ENCODE peak calls at places on chromosomes 11 and 22, in ten cellular contexts. One of them, this sample, is unnamed.

GRCh38 chr11:73521621-73522020 is 76.3 kb downstream of the FAM168A start:
- DNase-seq in cardiac muscle cell: no peak
- DNase-seq in neural crest cell: no peak
- DNase-seq in endothelial cell: no peak
- DNase-seq in Calu3: no peak
- DNase-seq in cardiac fibroblast: peak
- DNase-seq in tibial nerve: no peak
- DNase-seq in heart right ventricle: no peak
- DNase-seq in thoracic aorta: no peak
- DNase-seq in left ventricle myocardium inferior: no peak
- DNase-seq in this sample: no peak

GRCh38 chr22:42902875-42903510 is 45.9 kb upstream of the ARFGAP3 start:
- DNase-seq in cardiac muscle cell: peak
- DNase-seq in neural crest cell: no peak
- DNase-seq in endothelial cell: no peak
- DNase-seq in Calu3: no peak
- DNase-seq in cardiac fibroblast: peak
- DNase-seq in tibial nerve: no peak
- DNase-seq in heart right ventricle: no peak
- DNase-seq in thoracic aorta: no peak
- DNase-seq in left ventricle myocardium inferior: no peak
- DNase-seq in this sample: no peak

GRCh38 chr11:118401880-118402590 is 629 bp downstream of the ATP5MG start:
- DNase-seq in cardiac muscle cell: no peak
- DNase-seq in neural crest cell: no peak
- DNase-seq in endothelial cell: no peak
- DNase-seq in Calu3: no peak
- DNase-seq in cardiac fibroblast: peak
- DNase-seq in tibial nerve: no peak
- DNase-seq in heart right ventricle: no peak
- DNase-seq in thoracic aorta: no peak
- DNase-seq in left ventricle myocardium inferior: no peak
- DNase-seq in this sample: no peak

GRCh38 chr22:43837666-43838065 is 24.6 kb downstream of the SULT4A1 start:
- DNase-seq in cardiac muscle cell: no peak
- DNase-seq in neural crest cell: no peak
- DNase-seq in endothelial cell: no peak
- DNase-seq in Calu3: no peak
- DNase-seq in cardiac fibroblast: no peak
- DNase-seq in tibial nerve: no peak
- DNase-seq in heart right ventricle: no peak
- DNase-seq in thoracic aorta: no peak
- DNase-seq in left ventricle myocardium inferior: no peak
- DNase-seq in this sample: no peak

GRCh38 chr11:44608654-44609027 is 43.2 kb downstream of the CD82 start:
- DNase-seq in cardiac muscle cell: no peak
- DNase-seq in neural crest cell: no peak
- DNase-seq in endothelial cell: no peak
- DNase-seq in Calu3: no peak
- DNase-seq in cardiac fibroblast: no peak
- DNase-seq in tibial nerve: no peak
- DNase-seq in heart right ventricle: no peak
- DNase-seq in thoracic aorta: no peak
- DNase-seq in left ventricle myocardium inferior: no peak
- DNase-seq in this sample: no peak

GRCh38 chr22:45159652-45160462 is 3.9 kb upstream of the NUP50 start:
- DNase-seq in cardiac muscle cell: no peak
- DNase-seq in neural crest cell: no peak
- DNase-seq in endothelial cell: peak
- DNase-seq in Calu3: peak
- DNase-seq in cardiac fibroblast: no peak
- DNase-seq in tibial nerve: no peak
- DNase-seq in heart right ventricle: no peak
- DNase-seq in thoracic aorta: no peak
- DNase-seq in left ventricle myocardium inferior: no peak
- DNase-seq in this sample: no peak

GRCh38 chr22:45831394-45831793 is 145.6 kb downstream of the WNT7B start:
- DNase-seq in cardiac muscle cell: no peak
- DNase-seq in neural crest cell: no peak
- DNase-seq in endothelial cell: no peak
- DNase-seq in Calu3: peak
- DNase-seq in cardiac fibroblast: peak
- DNase-seq in tibial nerve: no peak
- DNase-seq in heart right ventricle: no peak
- DNase-seq in thoracic aorta: no peak
- DNase-seq in left ventricle myocardium inferior: no peak
- DNase-seq in this sample: no peak

GRCh38 chr11:67022341-67022933 is 497 bp upstream of the SYT12 start:
- DNase-seq in cardiac muscle cell: no peak
- DNase-seq in neural crest cell: no peak
- DNase-seq in endothelial cell: no peak
- DNase-seq in Calu3: peak
- DNase-seq in cardiac fibroblast: peak
- DNase-seq in tibial nerve: no peak
- DNase-seq in heart right ventricle: no peak
- DNase-seq in thoracic aorta: no peak
- DNase-seq in left ventricle myocardium inferior: no peak
- DNase-seq in this sample: no peak

GRCh38 chr22:37496651-37497599 is 10.7 kb upstream of the MFNG start:
- DNase-seq in cardiac muscle cell: no peak
- DNase-seq in neural crest cell: no peak
- DNase-seq in endothelial cell: no peak
- DNase-seq in Calu3: no peak
- DNase-seq in cardiac fibroblast: peak
- DNase-seq in tibial nerve: no peak
- DNase-seq in heart right ventricle: no peak
- DNase-seq in thoracic aorta: no peak
- DNase-seq in left ventricle myocardium inferior: no peak
- DNase-seq in this sample: no peak

DNA sequence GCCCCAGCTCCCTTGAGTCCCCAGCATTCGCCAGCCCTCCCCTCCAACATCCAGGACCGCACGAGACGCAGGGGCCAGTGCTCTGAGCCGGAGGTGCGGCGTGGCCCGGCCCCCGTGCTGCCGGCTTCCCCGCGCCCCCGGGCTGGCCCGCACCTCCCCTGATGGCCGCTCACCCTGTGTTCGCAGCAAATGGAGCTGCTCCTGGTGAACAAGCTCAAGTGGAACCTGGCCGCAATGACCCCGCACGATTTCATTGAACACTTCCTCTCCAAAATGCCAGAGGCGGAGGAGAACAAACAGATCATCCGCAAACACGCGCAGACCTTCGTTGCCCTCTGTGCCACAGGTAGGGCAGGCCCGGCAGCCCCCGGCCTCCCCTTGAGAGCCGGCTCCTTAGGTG is 2.7 kb downstream of the CCND1 start:
- DNase-seq in cardiac muscle cell: no peak
- DNase-seq in neural crest cell: no peak
- DNase-seq in endothelial cell: no peak
- DNase-seq in Calu3: no peak
- DNase-seq in cardiac fibroblast: no peak
- DNase-seq in tibial nerve: no peak
- DNase-seq in heart right ventricle: no peak
- DNase-seq in thoracic aorta: no peak
- DNase-seq in left ventricle myocardium inferior: no peak
- DNase-seq in this sample: no peak
- TF ChIP-seq CTCF in cardiac muscle cell: peak
- TF ChIP-seq CTCF in neural crest cell: no peak
- TF ChIP-seq CTCF in endothelial cell: peak
- TF ChIP-seq CTCF in Calu3: peak
- TF ChIP-seq CTCF in cardiac fibroblast: no peak
- TF ChIP-seq CTCF in tibial nerve: no peak
- TF ChIP-seq CTCF in heart right ventricle: no peak
- TF ChIP-seq CTCF in thoracic aorta: no peak
- TF ChIP-seq CTCF in left ventricle myocardium inferior: peak
- TF ChIP-seq CTCF in this sample: peak

DNA sequence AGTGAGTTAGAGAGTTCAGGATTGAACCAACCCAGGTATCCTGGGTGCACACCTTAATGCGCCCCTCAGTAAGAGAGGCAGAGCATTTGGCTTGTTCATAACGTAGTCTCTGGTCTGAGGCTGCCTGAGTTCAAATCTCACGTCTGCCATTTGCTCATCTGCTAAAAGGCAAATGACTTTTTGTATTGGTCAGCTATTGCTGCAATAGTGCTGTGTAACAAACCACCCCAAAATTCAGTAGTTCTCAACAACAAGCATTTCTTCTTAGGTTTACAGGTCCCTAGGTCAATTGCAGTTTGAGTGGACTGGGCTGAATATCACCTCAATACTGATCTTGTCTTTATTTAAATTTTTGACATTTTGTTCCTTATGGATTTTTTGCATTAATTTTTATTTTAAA is 18.1 kb downstream of the RASD2 start:
- DNase-seq in cardiac muscle cell: no peak
- DNase-seq in neural crest cell: no peak
- DNase-seq in endothelial cell: no peak
- DNase-seq in Calu3: no peak
- DNase-seq in cardiac fibroblast: no peak
- DNase-seq in tibial nerve: no peak
- DNase-seq in heart right ventricle: no peak
- DNase-seq in thoracic aorta: no peak
- DNase-seq in left ventricle myocardium inferior: no peak
- DNase-seq in this sample: no peak
- TF ChIP-seq CTCF in cardiac muscle cell: no peak
- TF ChIP-seq CTCF in neural crest cell: no peak
- TF ChIP-seq CTCF in endothelial cell: no peak
- TF ChIP-seq CTCF in Calu3: no peak
- TF ChIP-seq CTCF in cardiac fibroblast: no peak
- TF ChIP-seq CTCF in tibial nerve: no peak
- TF ChIP-seq CTCF in heart right ventricle: no peak
- TF ChIP-seq CTCF in thoracic aorta: no peak
- TF ChIP-seq CTCF in left ventricle myocardium inferior: no peak
- TF ChIP-seq CTCF in this sample: no peak

GRCh38 chr22:29195964-29196666 is 9.6 kb upstream of the EMID1 start:
- DNase-seq in cardiac muscle cell: no peak
- DNase-seq in neural crest cell: no peak
- DNase-seq in endothelial cell: no peak
- DNase-seq in Calu3: no peak
- DNase-seq in cardiac fibroblast: no peak
- DNase-seq in tibial nerve: no peak
- DNase-seq in heart right ventricle: no peak
- DNase-seq in thoracic aorta: no peak
- DNase-seq in left ventricle myocardium inferior: no peak
- DNase-seq in this sample: no peak

GRCh38 chr22:29195118-29195963 is 10.4 kb upstream of the EMID1 start:
- DNase-seq in cardiac muscle cell: peak
- DNase-seq in neural crest cell: no peak
- DNase-seq in endothelial cell: no peak
- DNase-seq in Calu3: no peak
- DNase-seq in cardiac fibroblast: no peak
- DNase-seq in tibial nerve: no peak
- DNase-seq in heart right ventricle: no peak
- DNase-seq in thoracic aorta: no peak
- DNase-seq in left ventricle myocardium inferior: no peak
- DNase-seq in this sample: no peak

GRCh38 chr22:29190915-29191314 is 14.8 kb upstream of the EMID1 start:
- DNase-seq in cardiac muscle cell: no peak
- DNase-seq in neural crest cell: no peak
- DNase-seq in endothelial cell: no peak
- DNase-seq in Calu3: no peak
- DNase-seq in cardiac fibroblast: no peak
- DNase-seq in tibial nerve: no peak
- DNase-seq in heart right ventricle: no peak
- DNase-seq in thoracic aorta: no peak
- DNase-seq in left ventricle myocardium inferior: no peak
- DNase-seq in this sample: no peak

GRCh38 chr22:29197096-29197495 is 8.6 kb upstream of the EMID1 start:
- DNase-seq in cardiac muscle cell: no peak
- DNase-seq in neural crest cell: no peak
- DNase-seq in endothelial cell: no peak
- DNase-seq in Calu3: no peak
- DNase-seq in cardiac fibroblast: no peak
- DNase-seq in tibial nerve: no peak
- DNase-seq in heart right ventricle: no peak
- DNase-seq in thoracic aorta: no peak
- DNase-seq in left ventricle myocardium inferior: no peak
- DNase-seq in this sample: no peak

DNA sequence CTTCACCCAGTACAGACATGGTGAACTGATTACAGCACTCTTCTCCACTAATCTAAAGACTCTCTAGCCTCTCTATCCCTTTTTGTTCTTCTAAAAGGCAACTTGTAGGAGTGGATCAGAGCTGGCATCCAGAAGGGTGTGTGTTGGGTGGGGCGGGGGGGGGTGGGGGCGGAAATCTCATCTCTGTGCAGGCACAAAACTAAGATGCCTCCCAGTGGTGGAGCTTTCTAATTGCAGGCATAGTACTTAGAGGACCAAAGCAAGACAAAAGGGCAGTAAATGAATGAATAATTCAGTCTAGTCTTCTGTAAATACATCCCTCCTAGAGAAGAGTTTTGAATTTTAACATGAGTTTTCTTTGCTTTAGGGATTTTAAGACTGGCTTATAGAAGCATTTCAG is 11.4 kb upstream of the EMID1 start:
- DNase-seq in cardiac muscle cell: no peak
- DNase-seq in neural crest cell: no peak
- DNase-seq in endothelial cell: no peak
- DNase-seq in Calu3: no peak
- DNase-seq in cardiac fibroblast: no peak
- DNase-seq in tibial nerve: no peak
- DNase-seq in heart right ventricle: no peak
- DNase-seq in thoracic aorta: no peak
- DNase-seq in left ventricle myocardium inferior: no peak
- DNase-seq in this sample: no peak
- TF ChIP-seq CTCF in cardiac muscle cell: no peak
- TF ChIP-seq CTCF in neural crest cell: peak
- TF ChIP-seq CTCF in endothelial cell: peak
- TF ChIP-seq CTCF in Calu3: no peak
- TF ChIP-seq CTCF in cardiac fibroblast: no peak
- TF ChIP-seq CTCF in tibial nerve: no peak
- TF ChIP-seq CTCF in heart right ventricle: no peak
- TF ChIP-seq CTCF in thoracic aorta: no peak
- TF ChIP-seq CTCF in left ventricle myocardium inferior: no peak
- TF ChIP-seq CTCF in this sample: no peak

DNA sequence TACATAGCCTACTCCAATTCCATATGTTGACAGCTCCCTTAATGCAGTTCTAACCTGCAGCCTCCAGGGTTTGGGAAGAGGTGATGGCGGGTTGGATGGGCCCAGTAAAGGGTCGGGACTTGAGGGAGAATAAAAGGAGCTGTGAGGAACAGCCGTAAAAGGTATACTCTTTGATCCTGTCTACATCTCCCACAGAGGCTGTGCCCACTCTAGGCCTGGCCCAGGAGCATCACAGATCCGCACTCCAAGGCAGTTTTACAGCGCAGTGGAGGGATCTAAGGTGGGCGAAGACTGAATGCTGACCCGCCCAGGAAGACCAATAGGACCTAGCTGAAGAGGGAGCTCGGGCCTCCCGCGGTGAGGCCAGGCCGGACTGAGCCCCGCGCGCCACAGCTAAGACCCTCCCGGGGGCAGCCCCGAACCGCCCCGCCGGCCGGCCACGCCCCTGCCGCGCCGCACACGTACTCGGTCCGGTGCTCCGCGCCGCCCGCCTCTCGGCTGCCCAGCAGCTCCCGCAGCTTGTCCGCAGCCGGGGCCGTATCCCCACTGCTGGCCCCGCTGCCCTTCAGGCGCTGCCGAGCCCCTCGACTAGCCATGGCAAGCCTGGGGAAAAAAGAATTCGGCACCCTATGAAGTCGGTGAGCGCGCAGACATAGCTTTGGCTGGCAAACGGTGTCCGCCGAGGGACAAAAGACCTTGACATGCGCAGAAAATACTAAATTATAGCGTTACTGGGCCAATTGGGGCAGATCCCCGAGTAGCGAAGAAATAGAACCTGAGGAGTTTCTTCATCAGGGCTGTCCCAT is at the start of gene ALG9:
- DNase-seq in cardiac muscle cell: peak
- DNase-seq in neural crest cell: peak
- DNase-seq in endothelial cell: peak
- DNase-seq in Calu3: peak
- DNase-seq in cardiac fibroblast: peak
- DNase-seq in tibial nerve: peak
- DNase-seq in heart right ventricle: peak
- DNase-seq in thoracic aorta: peak
- DNase-seq in left ventricle myocardium inferior: peak
- DNase-seq in this sample: peak
- TF ChIP-seq CTCF in cardiac muscle cell: peak
- TF ChIP-seq CTCF in neural crest cell: peak
- TF ChIP-seq CTCF in endothelial cell: peak
- TF ChIP-seq CTCF in Calu3: peak
- TF ChIP-seq CTCF in cardiac fibroblast: peak
- TF ChIP-seq CTCF in tibial nerve: peak
- TF ChIP-seq CTCF in heart right ventricle: peak
- TF ChIP-seq CTCF in thoracic aorta: peak
- TF ChIP-seq CTCF in left ventricle myocardium inferior: peak
- TF ChIP-seq CTCF in this sample: peak